ENCODE peak calls at places on chromosomes 12 and 14, in four cellular contexts. J, M, R and B are unnamed samples.

GRCh38 chr12:120687570-120688289 is 781 bp downstream of the MLEC start:
- DNase-seq in M (no peak), J (no peak), R (peak), B (no peak)

GRCh38 chr12:108568653-108569154 is 6.3 kb downstream of the ISCU start:
- DNase-seq in R (no peak), J (no peak), M (no peak), B (no peak)

GRCh38 chr14:64438181-64438839 is 27.0 kb upstream of the AKAP5 start:
- DNase-seq in J (peak), M (peak), R (peak), B (peak)

GRCh38 chr14:102140027-102140749 is 491 bp downstream of the WDR20 start:
- DNase-seq in R (peak), J (peak), M (peak), B (peak)

GRCh38 chr12:95224202-95225170 is 6.9 kb downstream of the VEZT start:
- DNase-seq in M (peak), J (peak), R (no peak), B (no peak)

GRCh38 chr12:26361964-26362363 is 166.6 kb downstream of the SSPN start:
- DNase-seq in R (peak), J (no peak), M (no peak), B (no peak)

GRCh38 chr12:72978999-72979398 is 706.8 kb downstream of the TRHDE start:
- DNase-seq in M (no peak), R (no peak), J (no peak), B (no peak)

GRCh38 chr12:53427905-53428594 is 4.4 kb downstream of the AMHR2 start:
- DNase-seq in J (peak), R (no peak), M (peak), B (no peak)

GRCh38 chr14:32404784-32405573 is 75.9 kb downstream of the AKAP6 start:
- DNase-seq in M (no peak), R (no peak), J (no peak), B (no peak)

GRCh38 chr12:110316861-110317260 is 35.8 kb downstream of the ATP2A2 start:
- DNase-seq in R (no peak), M (peak), J (peak), B (no peak)

GRCh38 chr14:69395929-69396328 is 2.2 kb downstream of the ERH start:
- DNase-seq in J (no peak), M (no peak), R (no peak), B (no peak)

GRCh38 chr12:46382974-46383653 is 10.5 kb upstream of the SLC38A2 start:
- DNase-seq in R (peak), J (peak), M (peak), B (peak)
- TF ChIP-seq CTCF in R (peak), J (no peak), M (peak), B (no peak)

GRCh38 chr12:81327458-81327857 is 249.6 kb downstream of the ACSS3 start:
- DNase-seq in M (no peak), R (no peak), J (no peak), B (no peak)
- TF ChIP-seq CTCF in M (peak), R (no peak), J (no peak), B (no peak)

GRCh38 chr14:20873370-20874177 is 17.6 kb upstream of the RNASE3 start:
- DNase-seq in M (peak), J (peak), R (peak), B (peak)
- TF ChIP-seq CTCF in M (peak), J (peak), R (peak), B (peak)

GRCh38 chr12:6570264-6570887 is 2.3 kb upstream of the NOP2 start:
- DNase-seq in J (peak), M (no peak), R (peak), B (peak)
- TF ChIP-seq CTCF in J (peak), M (peak), R (peak), B (peak)

DNA sequence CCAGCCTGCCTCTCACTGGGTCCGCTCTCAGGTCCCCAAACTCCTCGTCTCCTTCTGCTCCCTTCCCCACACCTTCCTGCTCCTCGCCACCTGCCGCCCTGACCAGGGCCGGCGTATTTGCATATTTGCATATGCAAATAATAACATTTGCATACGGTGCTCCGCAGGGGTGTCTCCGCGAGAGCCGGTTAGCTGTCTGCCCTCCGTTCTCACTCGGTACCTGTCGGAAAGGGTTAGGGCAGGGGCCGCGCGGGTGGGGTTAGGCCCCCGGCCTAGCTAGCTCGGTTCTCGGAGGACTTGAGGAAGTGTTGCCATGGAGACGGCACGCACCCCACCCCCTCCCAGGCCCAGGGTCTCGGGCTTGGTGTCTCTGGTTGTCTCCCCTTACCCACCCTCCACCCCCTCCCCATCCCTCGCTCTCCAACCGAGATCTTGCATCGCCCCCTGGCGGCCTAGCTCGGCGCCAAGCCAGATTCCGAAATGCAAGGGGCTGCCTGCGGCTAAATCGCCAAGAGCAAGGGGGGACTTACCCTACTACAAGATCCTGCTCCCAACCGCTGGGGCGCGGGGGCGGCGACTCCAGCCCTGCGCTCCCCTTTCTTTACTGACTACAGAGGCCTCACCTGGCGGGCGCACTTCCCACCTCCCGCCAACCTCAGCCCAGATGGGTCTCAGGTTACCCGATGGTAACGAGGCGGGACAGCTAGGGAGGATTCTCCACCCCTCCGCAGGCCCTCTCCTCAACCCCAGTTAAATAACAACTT is 8.1 kb downstream of the STAC3 start:
- DNase-seq in J (peak), M (no peak), R (peak), B (peak)
- TF ChIP-seq CTCF in J (peak), M (peak), R (peak), B (peak)

GRCh38 chr12:122102331-122102730 is 23.8 kb downstream of the MLXIP start:
- DNase-seq in J (peak), R (no peak), M (no peak), B (no peak)

GRCh38 chr12:122099280-122099749 is 20.8 kb downstream of the MLXIP start:
- DNase-seq in M (no peak), R (no peak), J (no peak), B (no peak)

GRCh38 chr12:122099856-122100255 is 21.3 kb downstream of the MLXIP start:
- DNase-seq in J (no peak), R (no peak), M (no peak), B (no peak)

GRCh38 chr12:122097641-122098364 is 19.2 kb downstream of the MLXIP start:
- DNase-seq in J (peak), M (no peak), R (peak), B (peak)

DNA sequence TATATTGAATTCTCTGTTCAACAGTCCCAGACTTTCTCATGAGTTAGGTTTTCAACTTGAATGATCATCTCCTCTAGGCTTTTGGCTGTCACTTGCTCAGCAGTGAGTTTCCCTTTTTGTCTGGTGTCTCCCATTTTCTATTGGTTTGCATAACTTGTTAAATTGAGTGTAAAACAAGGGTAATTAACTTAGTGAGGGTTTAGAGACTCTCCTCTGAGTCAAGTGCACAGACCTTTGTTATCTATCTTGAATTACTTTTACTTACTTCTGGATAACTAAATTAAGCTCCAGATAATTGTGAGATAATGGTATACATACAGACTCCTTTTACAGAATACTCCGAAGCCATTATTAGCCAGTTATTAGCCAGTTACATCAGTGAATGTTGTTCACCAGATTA is 22.0 kb downstream of the MLXIP start:
- DNase-seq in M (no peak), J (no peak), R (no peak), B (no peak)
- TF ChIP-seq CTCF in M (no peak), J (no peak), R (no peak), B (no peak)